ENCODE peak calls at places on chromosome 9, in six cellular contexts. One of them, this sample, is unnamed.

GRCh38 chr9:38404314-38404713 is 11.8 kb downstream of the ALDH1B1 start:
- DNase-seq in AG20443: no peak
- DNase-seq in AG08395: no peak
- DNase-seq in activated naive CD8-positive, alpha-beta T cell treated with anti-CD3 and anti-CD28 coated beads, Interleukin-2, amount 10 ng/mL, durations not matched to agents 7 days and 5 days: no peak
- DNase-seq in T-cell: no peak
- DNase-seq in type B pancreatic cell: no peak
- DNase-seq in this sample: no peak

GRCh38 chr9:35203531-35203930 is 41.7 kb downstream of the UNC13B start:
- DNase-seq in AG20443: no peak
- DNase-seq in AG08395: no peak
- DNase-seq in activated naive CD8-positive, alpha-beta T cell treated with anti-CD3 and anti-CD28 coated beads, Interleukin-2, amount 10 ng/mL, durations not matched to agents 7 days and 5 days: no peak
- DNase-seq in T-cell: no peak
- DNase-seq in type B pancreatic cell: no peak
- DNase-seq in this sample: no peak

GRCh38 chr9:115923903-115924668 is 229.5 kb upstream of the PAPPA start:
- DNase-seq in AG20443: peak; percentile 42
- DNase-seq in AG08395: peak; percentile 53
- DNase-seq in activated naive CD8-positive, alpha-beta T cell treated with anti-CD3 and anti-CD28 coated beads, Interleukin-2, amount 10 ng/mL, durations not matched to agents 7 days and 5 days: no peak
- DNase-seq in T-cell: no peak
- DNase-seq in type B pancreatic cell: no peak
- DNase-seq in this sample: peak; percentile 20

GRCh38 chr9:36980148-36980974 is 53.7 kb downstream of the PAX5 start:
- DNase-seq in AG20443: no peak
- DNase-seq in AG08395: no peak
- DNase-seq in activated naive CD8-positive, alpha-beta T cell treated with anti-CD3 and anti-CD28 coated beads, Interleukin-2, amount 10 ng/mL, durations not matched to agents 7 days and 5 days: no peak
- DNase-seq in T-cell: no peak
- DNase-seq in type B pancreatic cell: no peak
- DNase-seq in this sample: peak; percentile 72

GRCh38 chr9:4786599-4786998 is 6.1 kb upstream of the RCL1 start:
- DNase-seq in AG20443: no peak
- DNase-seq in AG08395: no peak
- DNase-seq in activated naive CD8-positive, alpha-beta T cell treated with anti-CD3 and anti-CD28 coated beads, Interleukin-2, amount 10 ng/mL, durations not matched to agents 7 days and 5 days: no peak
- DNase-seq in T-cell: no peak
- DNase-seq in type B pancreatic cell: no peak
- DNase-seq in this sample: no peak

GRCh38 chr9:136328622-136329041 is 1.3 kb downstream of the GPSM1 start:
- DNase-seq in AG20443: peak; percentile 65
- DNase-seq in AG08395: peak; percentile 63
- DNase-seq in activated naive CD8-positive, alpha-beta T cell treated with anti-CD3 and anti-CD28 coated beads, Interleukin-2, amount 10 ng/mL, durations not matched to agents 7 days and 5 days: no peak
- DNase-seq in T-cell: no peak
- DNase-seq in type B pancreatic cell: no peak
- DNase-seq in this sample: no peak

GRCh38 chr9:85740821-85741111 is 988 bp downstream of the AGTPBP1 start:
- DNase-seq in AG20443: peak; percentile 22
- DNase-seq in AG08395: no peak
- DNase-seq in activated naive CD8-positive, alpha-beta T cell treated with anti-CD3 and anti-CD28 coated beads, Interleukin-2, amount 10 ng/mL, durations not matched to agents 7 days and 5 days: no peak
- DNase-seq in T-cell: no peak
- DNase-seq in type B pancreatic cell: no peak
- DNase-seq in this sample: peak; percentile 14

GRCh38 chr9:122350577-122351355 is 20.1 kb upstream of the PTGS1 start:
- DNase-seq in AG20443: peak; percentile 91
- DNase-seq in AG08395: peak; percentile 90
- DNase-seq in activated naive CD8-positive, alpha-beta T cell treated with anti-CD3 and anti-CD28 coated beads, Interleukin-2, amount 10 ng/mL, durations not matched to agents 7 days and 5 days: peak; percentile 88
- DNase-seq in T-cell: peak; percentile 44
- DNase-seq in type B pancreatic cell: peak; percentile 90
- DNase-seq in this sample: peak; percentile 59

GRCh38 chr9:87445646-87446045 is 52.0 kb upstream of the DAPK1 start:
- DNase-seq in AG20443: peak; percentile 52
- DNase-seq in AG08395: no peak
- DNase-seq in activated naive CD8-positive, alpha-beta T cell treated with anti-CD3 and anti-CD28 coated beads, Interleukin-2, amount 10 ng/mL, durations not matched to agents 7 days and 5 days: no peak
- DNase-seq in T-cell: no peak
- DNase-seq in type B pancreatic cell: no peak
- DNase-seq in this sample: peak; percentile 30